ENCODE peak calls at places on chromosomes 6 and 20, in eight cellular contexts. F is fibroblast of mammary gland; U is heart right ventricle; M is stimulated activated CD8-positive, alpha-beta memory T cell treated with anti-CD3 and anti-CD28 coated beads, Interleukin-2, amount 100 ng/mL, for 1 hour; N is HS-27A; L is Calu3; Q is activated T-cell treated with anti-CD3 and anti-CD28 coated beads for 1 hour; T is fibroblast of lung. E is an unnamed sample.

GRCh38 chr20:63915471-63915870 is 20.5 kb downstream of the DNAJC5 start:
- DNase-seq in F (no peak), U (peak; percentile 54), M (no peak), N (no peak), L (no peak), Q (no peak), T (no peak), E (no peak)

GRCh38 chr20:18001131-18001921 is 32.5 kb downstream of the MGME1 start:
- DNase-seq in F (peak; percentile 97), U (peak; percentile 28), M (no peak), N (no peak), L (peak; percentile 0), Q (no peak), T (peak; percentile 75), E (peak; percentile 94)

GRCh38 chr6:74731921-74732320 is 473.9 kb downstream of the COL12A1 start:
- DNase-seq in F (peak; percentile 73), U (no peak), M (no peak), N (no peak), L (no peak), Q (no peak), T (no peak), E (peak; percentile 63)

GRCh38 chr6:153145591-153145990 is 14.5 kb upstream of the RGS17 start:
- DNase-seq in F (no peak), U (no peak), M (no peak), N (no peak), L (no peak), Q (no peak), T (no peak), E (no peak)

GRCh38 chr20:10171864-10172751 is 46.5 kb upstream of the SNAP25 start:
- DNase-seq in F (peak; percentile 43), U (peak; percentile 15), M (no peak), N (no peak), L (peak; percentile 72), Q (no peak), T (peak; percentile 58), E (peak; percentile 65)

GRCh38 chr20:5734559-5735137 is 15.6 kb upstream of the SHLD1 start:
- DNase-seq in F (peak; percentile 53), U (no peak), M (no peak), N (no peak), L (no peak), Q (no peak), T (peak; percentile 44), E (no peak)

GRCh38 chr20:21048841-21049273 is 57.3 kb downstream of the LINC00237 start:
- DNase-seq in F (peak; percentile 3), U (no peak), M (peak; percentile 29), N (peak; percentile 14), L (peak; percentile 17), Q (peak; percentile 45), T (no peak), E (peak; percentile 46)

GRCh38 chr6:141153563-141153962 is 979.2 kb upstream of the GJE1 start:
- DNase-seq in F (no peak), U (no peak), M (no peak), N (no peak), L (no peak), Q (no peak), T (no peak), E (no peak)

GRCh38 chr6:13873288-13874190 is 51.2 kb upstream of the RNF182 start:
- DNase-seq in F (peak; percentile 11), U (peak; percentile 64), M (peak; percentile 53), N (no peak), L (peak; percentile 85), Q (peak; percentile 69), T (no peak), E (peak; percentile 48)

GRCh38 chr6:34547921-34548644 is 8.0 kb downstream of the SPDEF start:
- DNase-seq in F (no peak), U (no peak), M (no peak), N (no peak), L (peak; percentile 61), Q (no peak), T (no peak), E (no peak)

GRCh38 chr20:51060301-51060700 is 37.4 kb upstream of the KCNG1 start:
- DNase-seq in F (no peak), U (no peak), M (no peak), N (no peak), L (no peak), Q (no peak), T (no peak), E (no peak)

GRCh38 chr6:134079406-134079921 is 27.0 kb upstream of the SLC2A12 start:
- DNase-seq in F (no peak), U (no peak), M (no peak), N (no peak), L (no peak), Q (no peak), T (no peak), E (no peak)

GRCh38 chr6:3882865-3883264 is 33.7 kb downstream of the FAM50B start:
- DNase-seq in F (peak; percentile 95), U (no peak), M (no peak), N (no peak), L (no peak), Q (no peak), T (peak; percentile 70), E (peak; percentile 96)

GRCh38 chr6:163349001-163349680 is 65.4 kb upstream of the QKI start:
- DNase-seq in F (no peak), U (no peak), M (no peak), N (no peak), L (no peak), Q (no peak), T (no peak), E (peak; percentile 10)

GRCh38 chr6:34926655-34927054 is 37.6 kb downstream of the ANKS1A start:
- DNase-seq in F (peak; percentile 60), U (no peak), M (no peak), N (no peak), L (peak; percentile 15), Q (no peak), T (no peak), E (peak; percentile 73)

GRCh38 chr6:32816746-32817204 is at the start of gene HLA-DOB:
- DNase-seq in F (peak; percentile 38), U (no peak), M (no peak), N (no peak), L (peak; percentile 65), Q (no peak), T (peak; percentile 8), E (peak; percentile 26)

GRCh38 chr20:63106108-63106764 is 99.5 kb upstream of the BHLHE23 start:
- DNase-seq in F (peak; percentile 8), U (peak; percentile 46), M (no peak), N (no peak), L (peak; percentile 60), Q (no peak), T (peak; percentile 31), E (peak; percentile 44)

GRCh38 chr6:116008470-116009229 is 52.0 kb downstream of the FRK start:
- DNase-seq in F (peak; percentile 79), U (peak; percentile 11), M (no peak), N (no peak), L (no peak), Q (no peak), T (peak; percentile 74), E (peak; percentile 79)

GRCh38 chr6:170031684-170032121 is 259.2 kb downstream of the DLL1 start:
- DNase-seq in F (no peak), U (no peak), M (no peak), N (no peak), L (no peak), Q (no peak), T (no peak), E (peak; percentile 24)

GRCh38 chr6:134446901-134447300 is 129.0 kb upstream of the SGK1 start:
- DNase-seq in F (peak; percentile 66), U (no peak), M (no peak), N (no peak), L (no peak), Q (no peak), T (peak; percentile 42), E (peak; percentile 81)

GRCh38 chr6:19415605-19416326 is 421.4 kb upstream of the ID4 start:
- DNase-seq in F (peak; percentile 69), U (no peak), M (no peak), N (no peak), L (peak; percentile 46), Q (no peak), T (peak; percentile 49), E (peak; percentile 84)

GRCh38 chr6:99151634-99152344 is 197.7 kb downstream of the FAXC start:
- DNase-seq in F (peak; percentile 33), U (peak; percentile 34), M (no peak), N (peak; percentile 3), L (peak; percentile 74), Q (peak; percentile 5), T (no peak), E (peak; percentile 45)

GRCh38 chr6:164532546-164533362 is 776.7 kb downstream of the C6orf118 start:
- DNase-seq in F (no peak), U (no peak), M (no peak), N (no peak), L (no peak), Q (no peak), T (no peak), E (no peak)

GRCh38 chr6:20534906-20535305 is 649 bp downstream of the CDKAL1 start:
- DNase-seq in F (peak; percentile 39), U (no peak), M (no peak), N (no peak), L (no peak), Q (no peak), T (no peak), E (peak; percentile 36)

GRCh38 chr20:58135441-58136170 is 92.8 kb downstream of the ANKRD60 start:
- DNase-seq in F (no peak), U (no peak), M (no peak), N (no peak), L (peak; percentile 41), Q (no peak), T (no peak), E (peak; percentile 70)

GRCh38 chr20:46051556-46052323 is 22.7 kb downstream of the SLC12A5 start:
- DNase-seq in F (no peak), U (no peak), M (no peak), N (peak; percentile 5), L (peak; percentile 45), Q (no peak), T (no peak), E (peak; percentile 14)

GRCh38 chr6:15744824-15745402 is 82.1 kb upstream of the DTNBP1 start:
- DNase-seq in F (no peak), U (no peak), M (no peak), N (no peak), L (no peak), Q (no peak), T (no peak), E (no peak)

GRCh38 chr6:11043961-11044711 is at the start of gene ELOVL2:
- DNase-seq in F (peak; percentile 13), U (peak; percentile 49), M (no peak), N (no peak), L (peak; percentile 25), Q (no peak), T (peak; percentile 37), E (peak; percentile 74)

GRCh38 chr20:62914970-62915457 is 11.3 kb downstream of the DIDO1 start:
- DNase-seq in F (no peak), U (no peak), M (no peak), N (no peak), L (peak; percentile 62), Q (no peak), T (peak; percentile 39), E (peak; percentile 52)

E was measured in GM23248.